ENCODE peak calls at places on chromosome 1, in seven cellular contexts. One of them, this sample, is unnamed.

GRCh38 chr1:183887826-183888819 is 83.2 kb downstream of the RGL1 start:
- DNase-seq in OCI-LY7: no peak
- DNase-seq in PC-3: peak; percentile 14
- DNase-seq in HCT116: no peak
- DNase-seq in Karpas-422: no peak
- DNase-seq in GM23338: no peak
- DNase-seq in GM23248: no peak
- DNase-seq in this sample: no peak

GRCh38 chr1:177256153-177256814 is 85.5 kb downstream of the BRINP2 start:
- DNase-seq in GM23338: peak; percentile 87
- DNase-seq in HCT116: no peak
- DNase-seq in OCI-LY7: peak; percentile 4
- DNase-seq in PC-3: peak; percentile 97
- DNase-seq in GM23248: peak; percentile 89
- DNase-seq in Karpas-422: peak; percentile 74
- DNase-seq in this sample: peak; percentile 67

GRCh38 chr1:23751050-23751814 is 8.0 kb downstream of the ELOA start:
- DNase-seq in GM23248: peak; percentile 81
- DNase-seq in OCI-LY7: peak; percentile 76
- DNase-seq in PC-3: peak; percentile 59
- DNase-seq in HCT116: peak; percentile 21
- DNase-seq in Karpas-422: peak; percentile 86
- DNase-seq in GM23338: peak; percentile 79
- DNase-seq in this sample: peak; percentile 80

GRCh38 chr1:169692766-169693460 is 18.5 kb downstream of the SELL start:
- DNase-seq in OCI-LY7: no peak
- DNase-seq in GM23338: no peak
- DNase-seq in GM23248: no peak
- DNase-seq in Karpas-422: peak; percentile 26
- DNase-seq in HCT116: no peak
- DNase-seq in PC-3: no peak
- DNase-seq in this sample: no peak

GRCh38 chr1:201362906-201363305 is 14.6 kb downstream of the TNNT2 start:
- DNase-seq in GM23338: no peak
- DNase-seq in OCI-LY7: no peak
- DNase-seq in GM23248: no peak
- DNase-seq in Karpas-422: no peak
- DNase-seq in PC-3: no peak
- DNase-seq in HCT116: no peak
- DNase-seq in this sample: no peak

GRCh38 chr1:246681822-246682221 is 42.4 kb upstream of the SCCPDH start:
- DNase-seq in GM23338: no peak
- DNase-seq in HCT116: no peak
- DNase-seq in PC-3: no peak
- DNase-seq in GM23248: no peak
- DNase-seq in Karpas-422: peak; percentile 92
- DNase-seq in OCI-LY7: no peak
- DNase-seq in this sample: no peak

GRCh38 chr1:9687876-9688582 is 36.5 kb downstream of the PIK3CD start:
- DNase-seq in OCI-LY7: no peak
- DNase-seq in HCT116: no peak
- DNase-seq in Karpas-422: peak; percentile 67
- DNase-seq in PC-3: peak; percentile 32
- DNase-seq in GM23338: peak; percentile 67
- DNase-seq in GM23248: peak; percentile 71
- DNase-seq in this sample: peak; percentile 38

GRCh38 chr1:178311164-178311563 is 185.6 kb downstream of the CLEC20A start:
- DNase-seq in GM23248: peak; percentile 30
- DNase-seq in HCT116: no peak
- DNase-seq in PC-3: peak; percentile 10
- DNase-seq in GM23338: no peak
- DNase-seq in OCI-LY7: no peak
- DNase-seq in Karpas-422: no peak
- DNase-seq in this sample: no peak

GRCh38 chr1:114318951-114319350 is 165.3 kb upstream of the SYT6 start:
- DNase-seq in OCI-LY7: no peak
- DNase-seq in Karpas-422: no peak
- DNase-seq in GM23248: no peak
- DNase-seq in GM23338: no peak
- DNase-seq in PC-3: no peak
- DNase-seq in HCT116: no peak
- DNase-seq in this sample: no peak

GRCh38 chr1:15296602-15297321 is 49.7 kb downstream of the FHAD1 start:
- DNase-seq in GM23338: no peak
- DNase-seq in HCT116: no peak
- DNase-seq in OCI-LY7: no peak
- DNase-seq in Karpas-422: no peak
- DNase-seq in GM23248: peak; percentile 19
- DNase-seq in PC-3: peak; percentile 26
- DNase-seq in this sample: no peak
- H3K9me2 ChIP-seq in GM23338: no peaks in the 10 kb centered on the region
- H3K9me2 ChIP-seq in HCT116: no peaks in the 10 kb centered on the region
- H3K9me2 ChIP-seq in OCI-LY7: no peaks in the 10 kb centered on the region
- H3K9me2 ChIP-seq in Karpas-422: no peaks in the 10 kb centered on the region
- H3K9me2 ChIP-seq in GM23248: no peaks in the 10 kb centered on the region
- H3K9me2 ChIP-seq in PC-3: no peaks in the 10 kb centered on the region
- H3K9me2 ChIP-seq in this sample: no peaks in the 10 kb centered on the region

GRCh38 chr1:109775408-109775807 is 11.7 kb upstream of the EPS8L3 start:
- DNase-seq in PC-3: peak; percentile 44
- DNase-seq in HCT116: no peak
- DNase-seq in Karpas-422: no peak
- DNase-seq in GM23338: no peak
- DNase-seq in OCI-LY7: no peak
- DNase-seq in GM23248: peak; percentile 53
- DNase-seq in this sample: no peak
- H3K9me2 ChIP-seq in PC-3: no peaks in the 10 kb centered on the region
- H3K9me2 ChIP-seq in HCT116: no peaks in the 10 kb centered on the region
- H3K9me2 ChIP-seq in Karpas-422: no peaks in the 10 kb centered on the region
- H3K9me2 ChIP-seq in GM23338: no peaks in the 10 kb centered on the region
- H3K9me2 ChIP-seq in OCI-LY7: no peaks in the 10 kb centered on the region
- H3K9me2 ChIP-seq in GM23248: no peaks in the 10 kb centered on the region
- H3K9me2 ChIP-seq in this sample: no peaks in the 10 kb centered on the region

GRCh38 chr1:64200064-64200463 is 3.4 kb upstream of the UBE2U start:
- DNase-seq in PC-3: no peak
- DNase-seq in OCI-LY7: no peak
- DNase-seq in GM23248: no peak
- DNase-seq in HCT116: no peak
- DNase-seq in Karpas-422: no peak
- DNase-seq in GM23338: no peak
- DNase-seq in this sample: no peak
- H3K9me2 ChIP-seq in PC-3: no peaks in the 10 kb centered on the region
- H3K9me2 ChIP-seq in OCI-LY7: no peaks in the 10 kb centered on the region
- H3K9me2 ChIP-seq in GM23248: no peaks in the 10 kb centered on the region
- H3K9me2 ChIP-seq in HCT116: no peaks in the 10 kb centered on the region
- H3K9me2 ChIP-seq in Karpas-422: no peaks in the 10 kb centered on the region
- H3K9me2 ChIP-seq in GM23338: peaks cover 5% of the 10 kb centered on the region
- H3K9me2 ChIP-seq in this sample: no peaks in the 10 kb centered on the region

GRCh38 chr1:115874497-115874896 is 33.6 kb upstream of the NHLH2 start:
- DNase-seq in Karpas-422: no peak
- DNase-seq in OCI-LY7: no peak
- DNase-seq in PC-3: no peak
- DNase-seq in GM23248: no peak
- DNase-seq in GM23338: no peak
- DNase-seq in HCT116: no peak
- DNase-seq in this sample: no peak
- H3K9me2 ChIP-seq in Karpas-422: no peaks in the 10 kb centered on the region
- H3K9me2 ChIP-seq in OCI-LY7: no peaks in the 10 kb centered on the region
- H3K9me2 ChIP-seq in PC-3: no peaks in the 10 kb centered on the region
- H3K9me2 ChIP-seq in GM23248: no peaks in the 10 kb centered on the region
- H3K9me2 ChIP-seq in GM23338: no peaks in the 10 kb centered on the region
- H3K9me2 ChIP-seq in HCT116: no peaks in the 10 kb centered on the region
- H3K9me2 ChIP-seq in this sample: no peaks in the 10 kb centered on the region

GRCh38 chr1:86500731-86501130 is 32.0 kb downstream of the CLCA1 start:
- DNase-seq in GM23248: peak; percentile 26
- DNase-seq in Karpas-422: no peak
- DNase-seq in GM23338: no peak
- DNase-seq in OCI-LY7: no peak
- DNase-seq in PC-3: no peak
- DNase-seq in HCT116: no peak
- DNase-seq in this sample: no peak
- H3K9me2 ChIP-seq in GM23248: no peaks in the 10 kb centered on the region
- H3K9me2 ChIP-seq in Karpas-422: no peaks in the 10 kb centered on the region
- H3K9me2 ChIP-seq in GM23338: no peaks in the 10 kb centered on the region
- H3K9me2 ChIP-seq in OCI-LY7: no peaks in the 10 kb centered on the region
- H3K9me2 ChIP-seq in PC-3: no peaks in the 10 kb centered on the region
- H3K9me2 ChIP-seq in HCT116: no peaks in the 10 kb centered on the region
- H3K9me2 ChIP-seq in this sample: no peaks in the 10 kb centered on the region

GRCh38 chr1:35187816-35188342 is 5.1 kb downstream of the SFPQ start:
- DNase-seq in Karpas-422: peak; percentile 22
- DNase-seq in HCT116: no peak
- DNase-seq in OCI-LY7: no peak
- DNase-seq in GM23338: no peak
- DNase-seq in PC-3: no peak
- DNase-seq in GM23248: no peak
- DNase-seq in this sample: no peak
- H3K9me2 ChIP-seq in Karpas-422: no peaks in the 10 kb centered on the region
- H3K9me2 ChIP-seq in HCT116: no peaks in the 10 kb centered on the region
- H3K9me2 ChIP-seq in OCI-LY7: no peaks in the 10 kb centered on the region
- H3K9me2 ChIP-seq in GM23338: no peaks in the 10 kb centered on the region
- H3K9me2 ChIP-seq in PC-3: no peaks in the 10 kb centered on the region
- H3K9me2 ChIP-seq in GM23248: no peaks in the 10 kb centered on the region
- H3K9me2 ChIP-seq in this sample: no peaks in the 10 kb centered on the region

GRCh38 chr1:47507921-47508894 is 70.4 kb downstream of the FOXD2 start:
- DNase-seq in OCI-LY7: no peak
- DNase-seq in GM23338: peak; percentile 68
- DNase-seq in PC-3: peak; percentile 22
- DNase-seq in Karpas-422: no peak
- DNase-seq in HCT116: no peak
- DNase-seq in GM23248: peak; percentile 30
- DNase-seq in this sample: peak; percentile 55
- H3K9me2 ChIP-seq in OCI-LY7: no peaks in the 10 kb centered on the region
- H3K9me2 ChIP-seq in GM23338: no peaks in the 10 kb centered on the region
- H3K9me2 ChIP-seq in PC-3: no peaks in the 10 kb centered on the region
- H3K9me2 ChIP-seq in Karpas-422: no peaks in the 10 kb centered on the region
- H3K9me2 ChIP-seq in HCT116: no peaks in the 10 kb centered on the region
- H3K9me2 ChIP-seq in GM23248: no peaks in the 10 kb centered on the region
- H3K9me2 ChIP-seq in this sample: no peaks in the 10 kb centered on the region

GRCh38 chr1:78511334-78511733 is 20.6 kb downstream of the PTGFR start:
- DNase-seq in GM23248: no peak
- DNase-seq in OCI-LY7: no peak
- DNase-seq in PC-3: no peak
- DNase-seq in HCT116: no peak
- DNase-seq in Karpas-422: no peak
- DNase-seq in GM23338: peak; percentile 46
- DNase-seq in this sample: no peak
- H3K9me2 ChIP-seq in GM23248: no peaks in the 10 kb centered on the region
- H3K9me2 ChIP-seq in OCI-LY7: no peaks in the 10 kb centered on the region
- H3K9me2 ChIP-seq in PC-3: no peaks in the 10 kb centered on the region
- H3K9me2 ChIP-seq in HCT116: no peaks in the 10 kb centered on the region
- H3K9me2 ChIP-seq in Karpas-422: no peaks in the 10 kb centered on the region
- H3K9me2 ChIP-seq in GM23338: no peaks in the 10 kb centered on the region
- H3K9me2 ChIP-seq in this sample: no peaks in the 10 kb centered on the region

DNA sequence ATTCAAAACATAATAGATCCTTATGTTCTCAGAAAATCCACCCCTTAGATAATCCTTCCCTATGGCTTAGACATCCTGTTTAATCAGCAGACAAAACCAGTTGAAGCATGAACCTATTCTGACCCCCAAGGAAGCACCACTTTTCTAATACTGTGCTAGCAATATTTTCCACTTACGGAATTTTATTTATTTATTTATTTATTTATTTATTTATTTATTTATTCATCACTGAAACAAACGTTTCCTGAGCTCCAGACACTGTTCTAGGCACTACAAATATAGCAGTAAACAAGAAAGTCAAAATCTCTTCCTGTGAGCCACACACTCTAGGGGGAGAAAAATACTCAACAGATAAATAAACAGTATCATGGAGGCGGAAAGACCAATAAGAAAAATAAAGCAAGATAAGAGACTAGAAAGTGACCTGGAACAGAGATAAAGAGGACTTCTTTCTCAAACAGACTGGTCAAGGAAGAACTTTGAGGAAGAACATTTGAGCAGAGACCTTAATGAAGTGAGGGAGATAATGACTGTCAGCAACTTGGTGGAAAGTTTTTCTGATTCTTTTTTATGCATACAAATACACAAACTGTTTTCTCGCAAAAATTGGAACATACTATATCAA is 145.5 kb upstream of the POGK start:
- DNase-seq in Karpas-422: no peak
- DNase-seq in GM23338: no peak
- DNase-seq in PC-3: no peak
- DNase-seq in OCI-LY7: no peak
- DNase-seq in HCT116: no peak
- DNase-seq in GM23248: no peak
- DNase-seq in this sample: no peak
- H3K9me2 ChIP-seq in Karpas-422: no peaks in the 10 kb centered on the region
- H3K9me2 ChIP-seq in GM23338: no peaks in the 10 kb centered on the region
- H3K9me2 ChIP-seq in PC-3: no peaks in the 10 kb centered on the region
- H3K9me2 ChIP-seq in OCI-LY7: no peaks in the 10 kb centered on the region
- H3K9me2 ChIP-seq in HCT116: no peaks in the 10 kb centered on the region
- H3K9me2 ChIP-seq in GM23248: no peaks in the 10 kb centered on the region
- H3K9me2 ChIP-seq in this sample: no peaks in the 10 kb centered on the region